ENCODE peak calls at places on chromosomes 4 and X, in six cellular contexts. One of them, this sample, is unnamed.

GRCh38 chr4:48467891-48468290 is 15.3 kb upstream of the SLC10A4 start:
- DNase-seq in brain microvascular endothelial cell: no peak
- DNase-seq in stomach: no peak
- DNase-seq in prostate gland: no peak
- DNase-seq in left ventricle myocardium inferior: no peak
- DNase-seq in MG63: no peak
- DNase-seq in this sample: no peak

GRCh38 chr4:25358515-25359275 is 18.4 kb upstream of the ANAPC4 start:
- DNase-seq in brain microvascular endothelial cell: no peak
- DNase-seq in stomach: peak; percentile 92
- DNase-seq in prostate gland: peak; percentile 67
- DNase-seq in left ventricle myocardium inferior: no peak
- DNase-seq in MG63: no peak
- DNase-seq in this sample: no peak

GRCh38 chr4:74038161-74039064 is at the start of gene CXCL3:
- DNase-seq in brain microvascular endothelial cell: peak; percentile 59
- DNase-seq in stomach: peak; percentile 81
- DNase-seq in prostate gland: peak; percentile 48
- DNase-seq in left ventricle myocardium inferior: peak; percentile 78
- DNase-seq in MG63: peak; percentile 72
- DNase-seq in this sample: no peak

GRCh38 chr4:167903291-167903721 is 189.0 kb upstream of the ANXA10 start:
- DNase-seq in brain microvascular endothelial cell: peak; percentile 81
- DNase-seq in stomach: no peak
- DNase-seq in prostate gland: no peak
- DNase-seq in left ventricle myocardium inferior: no peak
- DNase-seq in MG63: peak; percentile 58
- DNase-seq in this sample: no peak

GRCh38 chrX:30875957-30876356 is 13.1 kb downstream of the TAB3 start:
- DNase-seq in brain microvascular endothelial cell: peak; percentile 63
- DNase-seq in stomach: no peak
- DNase-seq in prostate gland: no peak
- DNase-seq in left ventricle myocardium inferior: no peak
- DNase-seq in MG63: peak; percentile 47
- DNase-seq in this sample: no peak

GRCh38 chr4:20251796-20252655 is at the start of gene SLIT2:
- DNase-seq in brain microvascular endothelial cell: peak; percentile 78
- DNase-seq in stomach: peak; percentile 81
- DNase-seq in prostate gland: peak; percentile 78
- DNase-seq in left ventricle myocardium inferior: peak; percentile 82
- DNase-seq in MG63: peak; percentile 75
- DNase-seq in this sample: no peak

GRCh38 chr4:67436742-67437141 is 108.6 kb downstream of the CENPC start:
- DNase-seq in brain microvascular endothelial cell: no peak
- DNase-seq in stomach: no peak
- DNase-seq in prostate gland: no peak
- DNase-seq in left ventricle myocardium inferior: no peak
- DNase-seq in MG63: peak; percentile 19
- DNase-seq in this sample: no peak

GRCh38 chr4:121462660-121463261 is 81.9 kb upstream of the QRFPR start:
- DNase-seq in brain microvascular endothelial cell: peak; percentile 60
- DNase-seq in stomach: peak; percentile 31
- DNase-seq in prostate gland: peak; percentile 46
- DNase-seq in left ventricle myocardium inferior: no peak
- DNase-seq in MG63: peak; percentile 48
- DNase-seq in this sample: peak; percentile 90

GRCh38 chr4:14196141-14196540 is 568.6 kb upstream of the BOD1L1 start:
- DNase-seq in brain microvascular endothelial cell: peak; percentile 63
- DNase-seq in stomach: peak; percentile 61
- DNase-seq in prostate gland: no peak
- DNase-seq in left ventricle myocardium inferior: peak; percentile 46
- DNase-seq in MG63: peak; percentile 46
- DNase-seq in this sample: no peak

GRCh38 chrX:151176351-151176750 is at the start of gene GPR50:
- DNase-seq in brain microvascular endothelial cell: no peak
- DNase-seq in stomach: no peak
- DNase-seq in prostate gland: no peak
- DNase-seq in left ventricle myocardium inferior: no peak
- DNase-seq in MG63: no peak
- DNase-seq in this sample: no peak

GRCh38 chr4:19774690-19775256 is 476.9 kb upstream of the SLIT2 start:
- DNase-seq in brain microvascular endothelial cell: peak; percentile 24
- DNase-seq in stomach: no peak
- DNase-seq in prostate gland: no peak
- DNase-seq in left ventricle myocardium inferior: no peak
- DNase-seq in MG63: peak; percentile 1
- DNase-seq in this sample: no peak

GRCh38 chr4:56782019-56782418 is 39.5 kb downstream of the SPINK2 start:
- DNase-seq in brain microvascular endothelial cell: no peak
- DNase-seq in stomach: no peak
- DNase-seq in prostate gland: no peak
- DNase-seq in left ventricle myocardium inferior: no peak
- DNase-seq in MG63: no peak
- DNase-seq in this sample: no peak

GRCh38 chrX:49178537-49178936 is 6.8 kb downstream of the PLP2 start:
- DNase-seq in brain microvascular endothelial cell: no peak
- DNase-seq in stomach: no peak
- DNase-seq in prostate gland: no peak
- DNase-seq in left ventricle myocardium inferior: no peak
- DNase-seq in MG63: no peak
- DNase-seq in this sample: peak; percentile 40

GRCh38 chrX:49176421-49177326 is 5.0 kb downstream of the PLP2 start:
- DNase-seq in brain microvascular endothelial cell: no peak
- DNase-seq in stomach: no peak
- DNase-seq in prostate gland: no peak
- DNase-seq in left ventricle myocardium inferior: no peak
- DNase-seq in MG63: peak; percentile 16
- DNase-seq in this sample: peak; percentile 73

GRCh38 chrX:49177338-49177833 is 5.7 kb downstream of the PLP2 start:
- DNase-seq in brain microvascular endothelial cell: no peak
- DNase-seq in stomach: no peak
- DNase-seq in prostate gland: no peak
- DNase-seq in left ventricle myocardium inferior: no peak
- DNase-seq in MG63: no peak
- DNase-seq in this sample: peak; percentile 51

GRCh38 chrX:49179358-49179757 is 6.8 kb downstream of the PRICKLE3 start:
- DNase-seq in brain microvascular endothelial cell: no peak
- DNase-seq in stomach: no peak
- DNase-seq in prostate gland: no peak
- DNase-seq in left ventricle myocardium inferior: no peak
- DNase-seq in MG63: no peak
- DNase-seq in this sample: no peak

DNA sequence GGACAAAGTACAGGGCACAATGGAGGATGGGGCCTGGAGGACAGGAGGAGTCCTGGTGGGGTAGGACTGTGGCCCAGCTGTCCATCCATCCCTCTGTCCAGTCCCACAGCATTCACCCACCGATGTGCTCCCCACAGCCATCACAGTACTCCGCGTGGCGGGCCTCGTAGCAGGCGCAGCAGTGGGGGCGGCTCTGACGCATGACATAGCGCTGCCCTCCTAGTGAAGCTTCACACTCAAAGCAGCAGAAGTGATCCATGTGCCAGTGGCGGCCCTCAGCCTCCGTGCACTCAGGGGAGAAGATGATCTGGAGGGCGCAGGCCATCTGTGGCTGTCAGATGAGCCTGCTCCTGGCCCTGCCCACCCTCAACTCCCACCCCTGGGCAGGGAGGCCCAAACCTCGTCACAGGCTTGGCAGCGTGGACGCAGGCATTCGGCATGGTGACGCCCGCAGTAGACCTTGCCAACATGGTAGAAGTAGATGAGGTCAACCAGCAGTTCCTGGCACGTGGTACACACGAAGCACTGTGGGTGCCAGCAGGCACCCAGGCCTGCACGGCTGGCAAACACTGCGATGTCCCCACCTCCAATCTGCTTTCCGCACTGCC is 6.3 kb downstream of the PLP2 start:
- DNase-seq in brain microvascular endothelial cell: no peak
- DNase-seq in stomach: no peak
- DNase-seq in prostate gland: no peak
- DNase-seq in left ventricle myocardium inferior: no peak
- DNase-seq in MG63: no peak
- DNase-seq in this sample: peak; percentile 35
- H3K36me3 ChIP-seq in brain microvascular endothelial cell: peaks cover 2% of the 10 kb centered on the region
- H3K36me3 ChIP-seq in stomach: peaks cover 64% of the 10 kb centered on the region
- H3K36me3 ChIP-seq in prostate gland: no peaks in the 10 kb centered on the region
- H3K36me3 ChIP-seq in left ventricle myocardium inferior: peaks cover 41% of the 10 kb centered on the region
- H3K36me3 ChIP-seq in MG63: peaks cover 16% of the 10 kb centered on the region
- H3K36me3 ChIP-seq in this sample: peaks cover 4% of the 10 kb centered on the region

DNA sequence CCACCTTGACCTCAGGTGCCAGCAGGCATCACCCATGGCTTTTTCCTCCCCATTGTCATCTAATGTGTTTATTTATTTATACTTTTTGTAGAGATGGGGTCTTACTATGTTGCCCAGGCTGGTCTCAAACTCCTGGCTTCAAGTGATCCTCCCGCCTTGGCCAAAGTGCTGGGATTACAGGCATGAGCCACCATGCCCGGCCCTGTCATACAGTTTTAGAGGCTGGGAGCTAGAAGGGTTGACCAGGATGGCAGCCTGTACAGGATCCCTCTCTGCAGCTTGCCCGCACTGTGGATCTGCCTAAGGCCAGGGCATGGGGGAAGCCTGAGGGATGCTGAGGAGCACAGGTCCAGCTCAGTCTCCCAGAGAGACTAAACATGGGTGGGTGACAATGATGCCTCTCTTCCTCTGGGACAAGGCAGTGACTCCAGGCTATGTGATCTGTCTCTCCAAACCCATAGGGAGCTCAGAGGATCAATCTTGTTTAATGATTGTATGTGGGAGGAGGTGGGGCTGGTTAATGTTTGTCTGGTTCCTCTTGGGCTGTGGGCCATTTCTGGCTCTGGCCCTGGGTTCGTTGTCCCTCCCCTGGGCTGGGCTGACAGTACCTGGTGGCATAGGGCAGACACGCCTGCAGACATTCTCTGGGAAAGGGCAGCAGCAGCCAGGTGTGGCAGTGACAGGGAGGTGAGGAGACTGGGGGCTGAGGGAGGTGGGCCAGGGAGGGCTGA is 8.3 kb upstream of the GJB1 start:
- DNase-seq in brain microvascular endothelial cell: no peak
- DNase-seq in stomach: peak; percentile 70
- DNase-seq in prostate gland: peak; percentile 6
- DNase-seq in left ventricle myocardium inferior: no peak
- DNase-seq in MG63: no peak
- DNase-seq in this sample: no peak
- H3K36me3 ChIP-seq in brain microvascular endothelial cell: no peaks in the 10 kb centered on the region
- H3K36me3 ChIP-seq in stomach: no peaks in the 10 kb centered on the region
- H3K36me3 ChIP-seq in prostate gland: no peaks in the 10 kb centered on the region
- H3K36me3 ChIP-seq in left ventricle myocardium inferior: no peaks in the 10 kb centered on the region
- H3K36me3 ChIP-seq in MG63: no peaks in the 10 kb centered on the region
- H3K36me3 ChIP-seq in this sample: no peaks in the 10 kb centered on the region

GRCh38 chr4:7770675-7771050 is 169.0 kb downstream of the AFAP1 start:
- DNase-seq in brain microvascular endothelial cell: no peak
- DNase-seq in stomach: no peak
- DNase-seq in prostate gland: no peak
- DNase-seq in left ventricle myocardium inferior: peak; percentile 6
- DNase-seq in MG63: no peak
- DNase-seq in this sample: no peak
- H3K36me3 ChIP-seq in brain microvascular endothelial cell: peaks cover 98% of the 10 kb centered on the region
- H3K36me3 ChIP-seq in stomach: peaks cover 93% of the 10 kb centered on the region
- H3K36me3 ChIP-seq in prostate gland: peaks cover 7% of the 10 kb centered on the region
- H3K36me3 ChIP-seq in left ventricle myocardium inferior: peaks cover 36% of the 10 kb centered on the region
- H3K36me3 ChIP-seq in MG63: peaks cover 13% of the 10 kb centered on the region
- H3K36me3 ChIP-seq in this sample: no peaks in the 10 kb centered on the region

DNA sequence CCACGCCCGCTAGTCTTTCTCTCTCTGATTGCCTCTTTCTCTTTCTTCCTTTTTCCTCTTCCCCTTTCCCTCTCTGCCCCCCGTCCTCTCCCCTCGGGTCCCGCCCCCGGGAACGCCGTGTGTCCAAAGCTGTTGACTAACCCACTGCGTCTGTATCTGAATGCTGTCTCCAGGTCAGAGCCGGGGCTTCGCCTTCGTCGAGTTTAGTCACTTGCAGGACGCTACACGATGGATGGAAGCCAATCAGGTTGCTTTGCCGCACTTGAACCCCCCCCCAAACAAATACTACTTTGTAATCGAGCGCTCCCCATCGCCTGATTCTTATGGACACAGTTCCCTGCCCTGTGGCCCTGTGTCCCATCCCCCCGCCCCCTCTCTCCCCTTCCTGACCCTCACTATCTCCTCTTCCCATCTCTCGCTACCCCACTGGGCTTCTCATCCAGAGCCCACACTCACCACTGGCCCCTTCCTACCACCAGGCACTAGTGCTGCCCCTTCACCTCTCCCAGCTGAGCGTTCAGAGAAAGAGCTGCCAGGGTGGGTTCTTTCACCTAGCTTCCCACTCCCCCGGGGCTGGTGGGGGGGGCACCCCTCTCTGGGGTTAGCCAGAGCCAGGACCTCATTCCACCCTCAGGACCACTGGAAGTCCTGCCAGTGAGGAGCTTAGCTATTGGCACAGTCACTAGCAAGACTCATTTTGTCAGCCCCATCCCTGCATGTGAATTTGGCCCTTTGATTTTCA is 18.6 kb upstream of the UBA1 start:
- DNase-seq in brain microvascular endothelial cell: no peak
- DNase-seq in stomach: no peak
- DNase-seq in prostate gland: no peak
- DNase-seq in left ventricle myocardium inferior: no peak
- DNase-seq in MG63: no peak
- DNase-seq in this sample: no peak
- H3K36me3 ChIP-seq in brain microvascular endothelial cell: peaks cover 25% of the 10 kb centered on the region
- H3K36me3 ChIP-seq in stomach: peaks cover 100% of the 10 kb centered on the region
- H3K36me3 ChIP-seq in prostate gland: no peaks in the 10 kb centered on the region
- H3K36me3 ChIP-seq in left ventricle myocardium inferior: peaks cover 39% of the 10 kb centered on the region
- H3K36me3 ChIP-seq in MG63: peaks cover 8% of the 10 kb centered on the region
- H3K36me3 ChIP-seq in this sample: no peaks in the 10 kb centered on the region

GRCh38 chr4:119585771-119586170 is 42.8 kb downstream of the PDE5A start:
- DNase-seq in brain microvascular endothelial cell: no peak
- DNase-seq in stomach: no peak
- DNase-seq in prostate gland: no peak
- DNase-seq in left ventricle myocardium inferior: no peak
- DNase-seq in MG63: no peak
- DNase-seq in this sample: peak; percentile 16

GRCh38 chr4:119593698-119594097 is 34.9 kb downstream of the PDE5A start:
- DNase-seq in brain microvascular endothelial cell: no peak
- DNase-seq in stomach: no peak
- DNase-seq in prostate gland: no peak
- DNase-seq in left ventricle myocardium inferior: no peak
- DNase-seq in MG63: no peak
- DNase-seq in this sample: no peak

GRCh38 chr4:119592708-119593298 is 35.8 kb downstream of the PDE5A start:
- DNase-seq in brain microvascular endothelial cell: no peak
- DNase-seq in stomach: no peak
- DNase-seq in prostate gland: no peak
- DNase-seq in left ventricle myocardium inferior: no peak
- DNase-seq in MG63: no peak
- DNase-seq in this sample: peak; percentile 25

GRCh38 chr4:119589165-119589564 is 39.4 kb downstream of the PDE5A start:
- DNase-seq in brain microvascular endothelial cell: no peak
- DNase-seq in stomach: no peak
- DNase-seq in prostate gland: no peak
- DNase-seq in left ventricle myocardium inferior: no peak
- DNase-seq in MG63: no peak
- DNase-seq in this sample: no peak

DNA sequence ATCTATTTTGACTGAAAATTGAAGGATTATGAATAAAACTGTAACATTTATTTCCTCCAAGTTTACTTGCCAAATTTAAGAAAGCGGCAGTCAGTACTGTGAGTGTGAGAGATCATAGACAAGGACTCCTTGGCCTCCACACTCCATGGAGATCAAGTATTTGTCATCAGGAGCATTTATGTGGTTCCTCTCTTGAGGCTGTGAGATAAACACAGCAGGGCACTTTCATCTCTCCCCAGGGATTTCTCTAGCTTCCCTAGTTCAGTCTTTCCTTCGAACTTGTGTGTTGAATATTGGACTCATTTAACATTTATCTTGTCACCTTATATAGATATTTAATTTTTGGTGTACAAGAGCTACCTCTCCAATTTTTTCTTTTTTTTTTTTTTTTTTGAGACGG is 40.8 kb downstream of the PDE5A start:
- DNase-seq in brain microvascular endothelial cell: no peak
- DNase-seq in stomach: no peak
- DNase-seq in prostate gland: no peak
- DNase-seq in left ventricle myocardium inferior: no peak
- DNase-seq in MG63: no peak
- DNase-seq in this sample: peak; percentile 29
- H3K36me3 ChIP-seq in brain microvascular endothelial cell: no peaks in the 10 kb centered on the region
- H3K36me3 ChIP-seq in stomach: no peaks in the 10 kb centered on the region
- H3K36me3 ChIP-seq in prostate gland: no peaks in the 10 kb centered on the region
- H3K36me3 ChIP-seq in left ventricle myocardium inferior: peaks cover 7% of the 10 kb centered on the region
- H3K36me3 ChIP-seq in MG63: peaks cover 51% of the 10 kb centered on the region
- H3K36me3 ChIP-seq in this sample: no peaks in the 10 kb centered on the region